ENCODE peak calls at places on chromosome 19, in seven cellular contexts. G, S, N, E, F, M and O are unnamed samples.
A peak's percentile ranks its signal among the peaks of the same experiment; 100 is the strongest.

GRCh38 chr19:17346109-17346671 is 8.8 kb downstream of the GTPBP3 start:
- DNase-seq in G (peak; percentile 66), S (peak; percentile 58), N (peak; percentile 75), E (peak; percentile 80), F (peak; percentile 61), M (peak; percentile 57), O (peak; percentile 89)

GRCh38 chr19:1495051-1495798 is 4.2 kb downstream of the REEP6 start:
- DNase-seq in G (no peak), S (no peak), N (no peak), E (no peak), F (no peak), M (no peak), O (no peak)

GRCh38 chr19:991174-991931 is 7.2 kb downstream of the WDR18 start:
- DNase-seq in G (no peak), S (no peak), N (no peak), E (no peak), F (peak; percentile 67), M (no peak), O (peak; percentile 80)

GRCh38 chr19:16428372-16429036 is 43.3 kb downstream of the EPS15L1 start:
- DNase-seq in G (no peak), S (no peak), N (no peak), E (no peak), F (no peak), M (no peak), O (peak; percentile 36)

GRCh38 chr19:532578-533484 is 1.3 kb downstream of the CDC34 start:
- DNase-seq in G (no peak), S (no peak), N (peak; percentile 79), E (peak; percentile 90), F (peak; percentile 77), M (peak; percentile 39), O (peak; percentile 67)

GRCh38 chr19:18389095-18389735 is 3.3 kb downstream of the GDF15 start:
- DNase-seq in G (no peak), S (no peak), N (no peak), E (no peak), F (no peak), M (no peak), O (no peak)

GRCh38 chr19:32373614-32374295 is 28.3 kb downstream of the ZNF507 start:
- DNase-seq in G (no peak), S (no peak), N (no peak), E (peak; percentile 48), F (peak; percentile 97), M (peak; percentile 93), O (no peak)

GRCh38 chr19:58265100-58265499 is 13.7 kb upstream of the ZNF8 start:
- DNase-seq in G (no peak), S (no peak), N (no peak), E (no peak), F (no peak), M (no peak), O (no peak)

GRCh38 chr19:42985588-42985987 is 40.7 kb downstream of the PSG11 start:
- DNase-seq in G (no peak), S (no peak), N (no peak), E (no peak), F (no peak), M (no peak), O (no peak)

GRCh38 chr19:51338563-51339312 is 3.2 kb downstream of the VSIG10L start:
- DNase-seq in G (peak; percentile 78), S (peak; percentile 66), N (peak; percentile 92), E (peak; percentile 88), F (peak; percentile 46), M (no peak), O (peak; percentile 97)

GRCh38 chr19:11479470-11480080 is 1.3 kb downstream of the ELAVL3 start:
- DNase-seq in G (peak; percentile 50), S (no peak), N (peak; percentile 37), E (peak; percentile 65), F (peak; percentile 75), M (peak; percentile 44), O (no peak)

GRCh38 chr19:38744298-38744681 is at the start of gene CAPN12:
- DNase-seq in G (no peak), S (no peak), N (no peak), E (no peak), F (no peak), M (no peak), O (no peak)

GRCh38 chr19:34484328-34484727 is 2.8 kb downstream of the WTIP start:
- DNase-seq in G (no peak), S (no peak), N (no peak), E (no peak), F (peak; percentile 43), M (no peak), O (no peak)

GRCh38 chr19:4058696-4059492 is 7.8 kb downstream of the ZBTB7A start:
- DNase-seq in G (no peak), S (no peak), N (no peak), E (no peak), F (no peak), M (no peak), O (no peak)